ENCODE peak calls at places on chromosomes 3 and 15, in nine cellular contexts. M is T-cell; Z is kidney tubule cell; W is GDM1; V is NCI-H774; T is astrocyte of the cerebellum; Q is germinal center; K is effector memory CD8-positive, alpha-beta T cell; A is stimulated activated CD4-positive, alpha-beta T cell treated with anti-CD3 and anti-CD28 coated beads, Interleukin-1b, Interleukin-23, amount 100 ng/mL, for 24 hours. L is an unnamed sample.

GRCh38 chr15:48096813-48097212 is 24.0 kb upstream of the SLC24A5 start:
- DNase-seq in M (no peak), Z (peak), W (no peak), V (no peak), T (peak), Q (no peak), K (no peak), A (no peak), L (no peak)

GRCh38 chr15:63050737-63051700 is 8.5 kb downstream of the TPM1 start:
- DNase-seq in M (no peak), Z (peak), W (no peak), V (no peak), T (no peak), Q (no peak), K (no peak), A (no peak), L (no peak)

GRCh38 chr15:49628379-49628778 is 7.5 kb downstream of the DTWD1 start:
- DNase-seq in M (no peak), Z (no peak), W (no peak), V (no peak), T (no peak), Q (no peak), K (no peak), A (no peak), L (no peak)

GRCh38 chr15:42273900-42274692 is 863 bp upstream of the TMEM87A start:
- DNase-seq in M (peak), Z (peak), W (no peak), V (peak), T (no peak), Q (peak), K (peak), A (peak), L (peak)

GRCh38 chr15:58442122-58442521 is 10.3 kb downstream of the LIPC start:
- DNase-seq in M (no peak), Z (peak), W (no peak), V (no peak), T (no peak), Q (no peak), K (no peak), A (no peak), L (no peak)

GRCh38 chr3:115922681-115923347 is 299.5 kb downstream of the GAP43 start:
- DNase-seq in M (no peak), Z (peak), W (no peak), V (no peak), T (peak), Q (peak), K (no peak), A (no peak), L (no peak)

GRCh38 chr15:33311312-33311971 is 675 bp downstream of the RYR3 start:
- DNase-seq in M (no peak), Z (peak), W (no peak), V (peak), T (no peak), Q (no peak), K (no peak), A (no peak), L (no peak)

GRCh38 chr3:124814620-124815421 is 72.3 kb downstream of the ITGB5 start:
- DNase-seq in M (no peak), Z (no peak), W (no peak), V (no peak), T (no peak), Q (no peak), K (no peak), A (no peak), L (no peak)

GRCh38 chr3:73510298-73510697 is 114.4 kb downstream of the PDZRN3 start:
- DNase-seq in M (no peak), Z (no peak), W (no peak), V (no peak), T (no peak), Q (no peak), K (no peak), A (no peak), L (no peak)

GRCh38 chr15:59313703-59314332 is 58.9 kb downstream of the MYO1E start:
- DNase-seq in M (no peak), Z (peak), W (no peak), V (peak), T (no peak), Q (no peak), K (no peak), A (no peak), L (no peak)

GRCh38 chr3:186247821-186248814 is 113.9 kb downstream of the DGKG start:
- DNase-seq in M (no peak), Z (no peak), W (no peak), V (no peak), T (no peak), Q (no peak), K (no peak), A (no peak), L (no peak)

L was measured in omental fat pad.